ENCODE peak calls at places on chromosomes 6 and 20, in four cellular contexts. Q, N, U and X are unnamed samples.

GRCh38 chr20:29689411-29690225 is 1567.8 kb upstream of the DEFB115 start:
- DNase-seq in Q (no peak), N (no peak), U (peak; percentile 67), X (no peak)

GRCh38 chr20:63323298-63323820 is 30.4 kb downstream of the COL20A1 start:
- DNase-seq in Q (no peak), N (no peak), U (peak; percentile 50), X (no peak)

GRCh38 chr6:56938634-56939294 is 16.1 kb upstream of the BEND6 start:
- DNase-seq in Q (no peak), N (no peak), U (no peak), X (no peak)

GRCh38 chr20:14622796-14623195 is 285.4 kb upstream of the FLRT3 start:
- DNase-seq in Q (no peak), N (no peak), U (no peak), X (no peak)

GRCh38 chr6:18211338-18211737 is 53.0 kb downstream of the DEK start:
- DNase-seq in Q (no peak), N (peak; percentile 91), U (no peak), X (peak; percentile 56)

GRCh38 chr6:28218312-28219248 is 6.5 kb upstream of the ZSCAN9 start:
- DNase-seq in Q (peak; percentile 45), N (no peak), U (peak; percentile 92), X (peak; percentile 62)

GRCh38 chr6:124770784-124771183 is 191.5 kb upstream of the RNF217 start:
- DNase-seq in Q (no peak), N (no peak), U (no peak), X (no peak)

GRCh38 chr6:74631558-74631957 is 574.3 kb downstream of the COL12A1 start:
- DNase-seq in Q (no peak), N (no peak), U (no peak), X (no peak)

GRCh38 chr6:5866547-5867051 is 140.1 kb downstream of the NRN1 start:
- DNase-seq in Q (no peak), N (no peak), U (no peak), X (no peak)

GRCh38 chr20:931401-931800 is 15.3 kb upstream of the ANGPT4 start:
- DNase-seq in Q (no peak), N (no peak), U (no peak), X (no peak)

GRCh38 chr6:24274441-24275083 is 83.3 kb downstream of the DCDC2 start:
- DNase-seq in Q (no peak), N (no peak), U (peak; percentile 19), X (no peak)

GRCh38 chr20:56974499-56975250 is 291.8 kb downstream of the BMP7 start:
- DNase-seq in Q (peak; percentile 10), N (no peak), U (peak; percentile 31), X (no peak)

GRCh38 chr6:1384549-1385128 is 4.7 kb upstream of the FOXF2 start:
- DNase-seq in Q (no peak), N (no peak), U (no peak), X (no peak)

GRCh38 chr6:22271044-22271443 is 25.8 kb downstream of the PRL start:
- DNase-seq in Q (no peak), N (peak; percentile 47), U (no peak), X (no peak)

GRCh38 chr6:161101517-161101916 is 109.9 kb downstream of the MAP3K4 start:
- DNase-seq in Q (no peak), N (no peak), U (no peak), X (no peak)

GRCh38 chr6:121430514-121431460 is 4.7 kb upstream of the GJA1 start:
- DNase-seq in Q (no peak), N (no peak), U (no peak), X (no peak)

GRCh38 chr20:14561733-14562132 is 224.3 kb upstream of the FLRT3 start:
- DNase-seq in Q (no peak), N (no peak), U (no peak), X (no peak)

GRCh38 chr20:57142667-57143066 is 123.8 kb downstream of the BMP7 start:
- DNase-seq in Q (no peak), N (no peak), U (no peak), X (no peak)

GRCh38 chr6:125512621-125513020 is 210.9 kb upstream of the HDDC2 start:
- DNase-seq in Q (no peak), N (no peak), U (no peak), X (no peak)

GRCh38 chr6:31776563-31776960 is 566 bp downstream of the VWA7 start:
- DNase-seq in Q (no peak), N (no peak), U (no peak), X (no peak)

GRCh38 chr6:149889321-149889720 is 8.6 kb downstream of the RAET1E start:
- DNase-seq in Q (no peak), N (no peak), U (no peak), X (no peak)

GRCh38 chr6:19761114-19761513 is 76.1 kb upstream of the ID4 start:
- DNase-seq in Q (no peak), N (no peak), U (no peak), X (no peak)

GRCh38 chr6:23754197-23754596 is 371.8 kb upstream of the NRSN1 start:
- DNase-seq in Q (no peak), N (no peak), U (no peak), X (no peak)

GRCh38 chr6:162964703-162965140 is 236.9 kb downstream of the PACRG start:
- DNase-seq in Q (no peak), N (no peak), U (no peak), X (no peak)

GRCh38 chr20:24158271-24158670 is 169.7 kb upstream of the GGTLC1 start:
- DNase-seq in Q (no peak), N (no peak), U (no peak), X (no peak)

GRCh38 chr6:127102299-127102698 is 16.2 kb upstream of the RSPO3 start:
- DNase-seq in Q (peak; percentile 69), N (no peak), U (no peak), X (no peak)

GRCh38 chr6:36917541-36918193 is 31.9 kb downstream of the C6orf89 start:
- DNase-seq in Q (no peak), N (no peak), U (no peak), X (no peak)

GRCh38 chr6:81487489-81487888 is 265.0 kb downstream of the TENT5A start:
- DNase-seq in Q (no peak), N (no peak), U (no peak), X (no peak)

GRCh38 chr20:41149679-41150131 is 12.4 kb downstream of the PLCG1 start:
- DNase-seq in Q (no peak), N (no peak), U (peak; percentile 39), X (no peak)
- TF ChIP-seq POLR2AphosphoS5 in Q (no peak), N (no peak), U (no peak), X (no peak)

GRCh38 chr6:131954099-131954774 is 3.1 kb upstream of the CCN2 start:
- DNase-seq in Q (no peak), N (no peak), U (no peak), X (no peak)
- TF ChIP-seq SPI1 in Q (no peak), N (no peak), U (no peak), X (no peak)

GRCh38 chr6:142871910-142872331 is 73.1 kb downstream of the HIVEP2 start:
- DNase-seq in Q (no peak), N (no peak), U (no peak), X (no peak)
- TF ChIP-seq POLR2AphosphoS5 in Q (no peak), N (no peak), U (no peak), X (no peak)

GRCh38 chr6:168546173-168546572 is 105.2 kb downstream of the SMOC2 start:
- DNase-seq in Q (no peak), N (no peak), U (no peak), X (no peak)
- TF ChIP-seq SPI1 in Q (no peak), N (no peak), U (no peak), X (no peak)